ENCODE peak calls at places on chromosome 1, in six cellular contexts. A is SHP77 treated with DMSO at 0.1 percent for 48 hours; W is stimulated activated CD8-positive, alpha-beta memory T cell treated with anti-CD3 and anti-CD28 coated beads, Interleukin-2, amount 100 ng/mL, for 1 hour; G is CD8-positive, alpha-beta memory T cell; X is MG63; S is naive thymus-derived CD8-positive, alpha-beta T cell. H is an unnamed sample.

GRCh38 chr1:64675718-64676345 is 69.0 kb upstream of the RAVER2 start:
- DNase-seq in S (no peak), A (no peak), X (no peak), W (no peak), G (no peak), H (peak; percentile 16)

GRCh38 chr1:83794384-83794783 is 204.5 kb downstream of the TTLL7 start:
- DNase-seq in A (no peak), S (no peak), G (no peak), X (no peak), W (no peak), H (no peak)

GRCh38 chr1:35885961-35886558 is 3.1 kb downstream of the AGO1 start:
- DNase-seq in S (no peak), A (no peak), G (no peak), W (no peak), X (no peak), H (no peak)

GRCh38 chr1:151816964-151817730 is 11.9 kb upstream of the LINGO4 start:
- DNase-seq in G (no peak), W (no peak), X (no peak), A (peak; percentile 56), S (no peak), H (no peak)

GRCh38 chr1:211829343-211830054 is 1.1 kb downstream of the LPGAT1 start:
- DNase-seq in A (peak; percentile 36), G (no peak), X (peak; percentile 49), S (no peak), W (no peak), H (no peak)

GRCh38 chr1:200150721-200151120 is 123.2 kb downstream of the NR5A2 start:
- DNase-seq in X (peak; percentile 60), A (no peak), S (no peak), W (no peak), G (no peak), H (no peak)

GRCh38 chr1:27873671-27874384 is 1.5 kb downstream of the THEMIS2 start:
- DNase-seq in A (no peak), S (no peak), G (no peak), W (no peak), X (no peak), H (no peak)

GRCh38 chr1:111045033-111045722 is 81.5 kb upstream of the LRIF1 start:
- DNase-seq in X (peak; percentile 95), A (no peak), G (no peak), W (no peak), S (no peak), H (no peak)